ENCODE peak calls at places on chromosomes 3 and 15, in ten cellular contexts. E is ovary; H is H9; A is suprapubic skin; S is astrocyte; O is CD4-positive, alpha-beta T cell; N is AG04449; X is SK-N-SH; D is retinal pigment epithelial cell; J is endothelial cell. C is an unnamed sample.

GRCh38 chr3:64740232-64740631 is 52.4 kb upstream of the ADAMTS9 start:
- DNase-seq in H (no peak), N (no peak), J (no peak), E (no peak), X (no peak), S (peak), D (no peak), O (no peak), A (no peak), C (no peak)

GRCh38 chr3:16148783-16149182 is 25.7 kb upstream of the GALNT15 start:
- DNase-seq in A (peak), E (peak), O (no peak), J (no peak), X (no peak), N (peak), H (no peak), D (peak), S (peak), C (no peak)

GRCh38 chr3:76044601-76045600 is 259.6 kb upstream of the ZNF717 start:
- DNase-seq in S (no peak), O (no peak), X (peak), D (peak), A (no peak), N (no peak), J (peak), E (no peak), H (no peak), C (no peak)

GRCh38 chr15:91965501-91966180 is 112.1 kb downstream of the SLCO3A1 start:
- DNase-seq in E (no peak), J (no peak), X (no peak), H (no peak), A (no peak), O (no peak), S (peak), N (no peak), D (peak), C (no peak)

GRCh38 chr3:111763968-111764367 is 95.1 kb upstream of the PHLDB2 start:
- DNase-seq in D (no peak), E (no peak), A (no peak), O (no peak), X (no peak), H (no peak), J (no peak), N (no peak), S (peak), C (no peak)

GRCh38 chr3:196141866-196142673 is 60.2 kb upstream of the TFRC start:
- DNase-seq in H (no peak), O (no peak), D (no peak), N (no peak), X (no peak), S (no peak), A (no peak), E (no peak), J (no peak), C (no peak)

GRCh38 chr15:62799919-62800318 is 242.6 kb upstream of the TPM1 start:
- DNase-seq in S (no peak), O (no peak), J (no peak), X (no peak), E (peak), N (no peak), H (no peak), A (no peak), D (no peak), C (no peak)

GRCh38 chr3:29183346-29184087 is 97.4 kb upstream of the RBMS3 start:
- DNase-seq in E (no peak), S (peak), D (peak), O (no peak), X (no peak), A (no peak), J (no peak), H (no peak), N (no peak), C (no peak)

GRCh38 chr15:62809968-62810260 is 232.6 kb upstream of the TPM1 start:
- DNase-seq in N (no peak), X (no peak), H (no peak), O (no peak), J (no peak), A (no peak), D (no peak), E (no peak), S (no peak), C (no peak)

GRCh38 chr3:117105650-117106049 is 396.1 kb downstream of the TUSC7 start:
- DNase-seq in D (no peak), A (no peak), O (no peak), S (peak), E (no peak), X (peak), N (peak), J (no peak), H (no peak), C (no peak)

GRCh38 chr3:149042766-149043386 is 43.5 kb downstream of the HLTF start:
- DNase-seq in N (no peak), D (no peak), S (peak), H (no peak), J (no peak), E (no peak), A (no peak), X (no peak), O (no peak), C (no peak)

GRCh38 chr3:65938147-65938546 is 100.6 kb downstream of the MAGI1 start:
- DNase-seq in X (no peak), H (no peak), S (no peak), J (no peak), D (no peak), A (no peak), N (no peak), O (no peak), E (no peak), C (no peak)

GRCh38 chr3:1183320-1184048 is 90.7 kb downstream of the CNTN6 start:
- DNase-seq in J (no peak), X (no peak), D (peak), O (no peak), H (no peak), N (peak), A (no peak), S (peak), E (no peak), C (no peak)

GRCh38 chr3:157844770-157845522 is 261.3 kb downstream of the SHOX2 start:
- DNase-seq in O (no peak), S (no peak), D (no peak), E (no peak), H (no peak), A (no peak), N (peak), J (no peak), X (no peak), C (no peak)

GRCh38 chr3:187735383-187735782 is 9.9 kb downstream of the BCL6 start:
- DNase-seq in O (no peak), A (no peak), J (no peak), N (no peak), X (no peak), H (no peak), D (no peak), S (no peak), E (no peak), C (no peak)

GRCh38 chr3:111695584-111696213 is 100.6 kb upstream of the ZBED2 start:
- DNase-seq in S (peak), E (no peak), D (no peak), O (no peak), A (no peak), J (no peak), H (no peak), N (no peak), X (no peak), C (no peak)

GRCh38 chr3:48067271-48067670 is 51.1 kb upstream of the MAP4 start:
- DNase-seq in X (no peak), D (no peak), S (no peak), A (no peak), J (no peak), H (no peak), E (no peak), O (no peak), N (no peak), C (no peak)

GRCh38 chr15:78004919-78005634 is 72.4 kb downstream of the TBC1D2B start:
- DNase-seq in N (peak), X (peak), E (peak), D (no peak), O (no peak), H (no peak), S (peak), J (no peak), A (no peak), C (no peak)

GRCh38 chr15:78003539-78004008 is 73.9 kb downstream of the TBC1D2B start:
- DNase-seq in J (no peak), N (no peak), D (no peak), S (no peak), A (no peak), H (peak), X (no peak), O (no peak), E (no peak), C (no peak)

GRCh38 chr15:78006567-78007205 is 70.8 kb downstream of the TBC1D2B start:
- DNase-seq in E (no peak), H (no peak), D (no peak), N (no peak), O (no peak), X (no peak), J (no peak), A (no peak), S (no peak), C (no peak)

GRCh38 chr15:78002996-78003395 is 74.5 kb downstream of the TBC1D2B start:
- DNase-seq in D (no peak), J (no peak), E (no peak), O (no peak), A (no peak), H (no peak), S (no peak), N (no peak), X (no peak), C (no peak)

DNA sequence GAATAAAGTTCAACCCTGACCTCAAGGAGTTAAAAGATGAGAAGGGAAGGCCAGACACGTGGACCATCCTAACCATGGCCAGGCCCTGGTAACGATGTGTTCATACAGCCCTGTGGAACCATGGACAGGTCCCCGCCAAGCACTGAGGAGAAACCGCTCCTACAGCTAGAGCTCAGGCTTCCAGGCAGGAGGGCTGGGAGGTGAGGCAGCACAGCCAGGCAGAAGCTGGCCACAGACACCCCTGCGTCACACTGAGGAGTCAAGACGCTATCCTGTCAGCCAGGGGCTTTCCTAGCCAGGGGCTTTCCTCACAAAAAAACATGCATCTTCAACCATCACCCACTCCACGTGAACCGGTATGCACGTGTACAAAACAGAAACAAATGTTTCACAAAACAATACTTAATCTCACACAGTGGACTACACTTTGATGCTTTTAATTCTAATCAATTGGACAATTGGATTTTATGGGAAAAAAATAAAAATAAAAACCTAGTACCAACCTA is 73.2 kb downstream of the TBC1D2B start:
- DNase-seq in A (no peak), J (no peak), S (no peak), O (no peak), X (no peak), D (no peak), E (no peak), H (no peak), N (no peak), C (no peak)
- TF ChIP-seq CTCF in A (no peak), J (no peak), S (no peak), O (no peak), X (no peak), D (no peak), E (no peak), H (no peak), N (no peak), C (no peak)

GRCh38 chr3:153290278-153291015 is 128.4 kb downstream of the RAP2B start:
- DNase-seq in E (no peak), S (no peak), O (no peak), D (no peak), N (no peak), H (no peak), X (no peak), J (no peak), A (no peak), C (no peak)
- TF ChIP-seq CTCF in E (no peak), S (peak), O (peak), D (peak), N (peak), H (peak), X (peak), J (no peak), A (no peak), C (peak)

GRCh38 chr3:51977449-51978142 is 2.7 kb downstream of the ABHD14A start:
- DNase-seq in X (no peak), N (no peak), A (no peak), O (no peak), D (no peak), E (no peak), J (no peak), S (no peak), H (no peak), C (no peak)

GRCh38 chr3:51974277-51974962 is 444 bp upstream of the ABHD14A start:
- DNase-seq in O (no peak), S (no peak), H (no peak), A (no peak), X (peak), D (no peak), E (peak), N (no peak), J (no peak), C (no peak)

GRCh38 chr3:51978143-51978502 is 3.3 kb downstream of the ABHD14A start:
- DNase-seq in X (no peak), S (no peak), O (no peak), J (no peak), E (no peak), N (no peak), D (no peak), H (no peak), A (no peak), C (no peak)

GRCh38 chr3:51974963-51975856 is at the start of gene ABHD14A:
- DNase-seq in H (peak), E (peak), X (peak), D (no peak), N (no peak), A (no peak), J (peak), S (peak), O (peak), C (no peak)

DNA sequence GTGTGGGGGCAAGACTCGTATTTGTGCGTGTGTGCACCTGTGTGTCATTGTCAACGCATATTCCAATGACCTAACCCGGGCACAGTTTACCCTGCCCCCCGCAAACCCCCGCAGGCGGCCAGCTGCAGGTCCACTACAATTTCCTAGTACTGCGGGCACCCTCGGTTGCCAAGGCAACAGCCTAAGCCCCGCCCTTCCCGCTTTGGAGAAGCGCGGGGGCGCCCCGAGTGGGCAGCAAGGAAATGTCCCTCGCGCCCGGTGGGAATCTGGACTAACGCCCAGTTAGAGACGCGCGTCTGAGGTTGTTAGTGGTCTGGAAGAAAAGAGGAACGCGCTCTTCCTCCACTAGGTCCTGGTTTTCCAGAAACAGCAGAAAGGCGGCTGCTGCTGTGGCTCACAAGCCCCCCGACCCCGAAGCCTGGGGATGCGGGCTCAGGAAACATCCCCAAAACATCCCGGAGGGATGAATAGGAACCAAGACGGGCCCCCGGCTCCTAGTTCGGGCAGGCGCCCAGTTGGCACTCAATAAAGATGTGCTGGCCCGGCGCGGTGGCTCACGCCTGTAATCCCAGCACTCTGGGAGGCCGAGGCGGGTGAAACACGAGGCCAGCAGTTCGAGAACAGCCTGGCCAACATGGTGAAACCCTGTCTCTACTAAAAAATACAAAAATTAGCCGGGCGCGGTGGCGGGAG is 1.1 kb downstream of the ABHD14A start:
- DNase-seq in H (peak), N (no peak), X (peak), D (no peak), A (peak), S (peak), O (peak), J (peak), E (peak), C (no peak)
- TF ChIP-seq CTCF in H (no peak), N (peak), X (peak), D (peak), A (no peak), S (no peak), O (no peak), J (no peak), E (no peak), C (peak)

DNA sequence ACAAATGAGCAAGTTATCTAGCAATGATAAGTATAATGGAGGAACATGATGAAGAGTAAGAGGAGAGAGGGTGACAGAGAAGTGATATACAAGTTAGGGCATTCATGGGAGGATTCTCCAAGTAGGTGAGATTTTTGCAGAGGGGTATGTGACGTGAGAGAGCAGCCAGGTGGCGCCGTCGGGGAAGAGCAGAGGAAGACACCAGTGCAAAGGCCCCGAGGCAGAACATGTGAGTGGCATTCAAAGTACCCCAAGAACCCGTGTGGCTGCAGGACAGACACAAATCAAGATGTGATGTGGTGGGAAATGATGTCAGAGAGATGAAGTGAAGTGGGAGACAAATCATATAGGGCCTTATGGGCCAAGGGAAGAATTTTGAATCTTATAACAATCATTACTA is 81.8 kb upstream of the GRM7 start:
- DNase-seq in D (no peak), J (no peak), H (no peak), E (no peak), A (no peak), S (no peak), O (no peak), N (no peak), X (no peak), C (no peak)
- TF ChIP-seq CTCF in D (no peak), J (no peak), H (peak), E (no peak), A (no peak), S (no peak), O (no peak), N (no peak), X (no peak), C (no peak)

GRCh38 chr3:100732435-100732834 is 23.1 kb downstream of the TFG start:
- DNase-seq in O (no peak), J (no peak), N (no peak), H (no peak), A (no peak), E (no peak), X (no peak), D (no peak), S (no peak), C (no peak)

GRCh38 chr3:100740207-100740606 is 30.9 kb downstream of the TFG start:
- DNase-seq in S (no peak), A (no peak), O (no peak), N (no peak), E (no peak), H (no peak), X (no peak), J (no peak), D (no peak), C (no peak)

DNA sequence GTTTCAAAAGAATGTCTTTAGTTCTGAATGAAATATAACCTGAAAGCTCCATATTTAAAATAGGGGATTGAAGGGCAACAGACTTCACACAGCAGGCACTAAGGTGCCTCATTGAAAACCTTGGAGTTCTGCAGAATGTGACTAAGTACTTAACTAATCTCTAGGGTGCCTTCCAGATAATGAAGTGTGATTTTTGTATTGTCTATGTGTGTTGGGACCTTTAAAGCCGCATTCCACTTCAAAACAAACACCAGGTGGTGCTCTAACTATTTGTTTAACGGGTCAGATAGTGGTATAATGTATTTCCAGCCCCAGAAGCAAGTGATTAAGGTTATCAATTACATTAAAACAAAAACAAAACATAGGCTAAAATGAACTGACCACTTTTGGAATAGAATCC is 28.0 kb downstream of the TFG start:
- DNase-seq in J (no peak), A (no peak), S (no peak), N (no peak), D (no peak), H (no peak), E (no peak), X (peak), O (no peak), C (no peak)
- TF ChIP-seq CTCF in J (no peak), A (no peak), S (peak), N (peak), D (peak), H (peak), E (no peak), X (peak), O (no peak), C (peak)

GRCh38 chr3:14915636-14916222 is 31.7 kb upstream of the NR2C2 start:
- DNase-seq in J (no peak), E (no peak), D (no peak), H (peak), S (no peak), A (peak), X (no peak), N (no peak), O (no peak), C (no peak)
- TF ChIP-seq CTCF in J (no peak), E (no peak), D (no peak), H (peak), S (no peak), A (no peak), X (no peak), N (no peak), O (peak), C (peak)

DNA sequence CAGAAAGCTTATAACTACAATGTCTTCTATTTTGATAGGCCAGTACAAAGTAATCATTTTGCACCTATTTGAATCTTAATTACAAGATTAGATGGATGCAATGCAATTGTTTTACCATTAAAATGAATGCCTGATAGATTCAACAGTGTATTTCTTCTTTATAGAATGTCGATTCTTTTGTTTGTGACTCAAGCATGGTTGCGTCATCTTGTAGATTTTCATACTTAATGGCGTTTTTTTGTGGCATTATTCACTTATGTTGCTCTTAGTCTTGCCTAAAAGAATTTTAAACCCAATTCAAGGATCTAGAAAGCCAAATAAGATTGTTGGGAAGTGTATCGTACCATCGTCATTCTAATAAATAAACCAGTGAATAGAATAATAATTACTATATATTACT is 21.4 kb downstream of the ZBTB38 start:
- DNase-seq in A (no peak), E (no peak), J (no peak), X (no peak), H (no peak), O (no peak), D (no peak), N (no peak), S (no peak), C (no peak)
- TF ChIP-seq CTCF in A (no peak), E (no peak), J (no peak), X (no peak), H (no peak), O (no peak), D (no peak), N (no peak), S (no peak), C (no peak)